ENCODE peak calls at places on chromosomes 1 and 21, in seven cellular contexts. H is right lobe of liver, G is HepG2, X is IMR-90, Z is body of pancreas, O is lower leg skin, N is A549. W is an unnamed sample.

GRCh38 chr1:26913754-26914619 is at the start of gene NR0B2:
- DNase-seq in X (no peak), N (peak; percentile 20), G (peak; percentile 100), H (peak; percentile 91), Z (peak; percentile 99), O (no peak), W (peak; percentile 89)

GRCh38 chr1:230375795-230376194 is 50.3 kb downstream of the PGBD5 start:
- DNase-seq in O (no peak), N (no peak), X (no peak), H (no peak), G (no peak), Z (peak; percentile 19), W (no peak)

GRCh38 chr1:41161851-41162250 is 80.3 kb downstream of the SCMH1 start:
- DNase-seq in Z (no peak), G (no peak), N (no peak), H (peak; percentile 9), O (no peak), X (no peak), W (peak; percentile 41)

GRCh38 chr1:68953316-68953715 is 456.4 kb upstream of the DEPDC1 start:
- DNase-seq in O (no peak), N (no peak), G (no peak), X (no peak), H (no peak), Z (no peak), W (no peak)

GRCh38 chr1:101407505-101408211 is 170.8 kb downstream of the S1PR1 start:
- DNase-seq in G (no peak), O (no peak), N (no peak), X (no peak), H (no peak), Z (no peak), W (no peak)

GRCh38 chr1:229640455-229640854 is 14.4 kb downstream of the URB2 start:
- DNase-seq in X (no peak), Z (no peak), O (peak; percentile 71), H (no peak), N (no peak), G (no peak), W (no peak)

GRCh38 chr1:2229032-2229920 is 1.2 kb downstream of the SKI start:
- DNase-seq in X (peak; percentile 69), G (no peak), N (peak; percentile 68), Z (peak; percentile 74), O (peak; percentile 93), H (peak; percentile 73), W (peak; percentile 67)

GRCh38 chr1:3564921-3565831 is 46.1 kb downstream of the MEGF6 start:
- DNase-seq in G (no peak), H (no peak), O (no peak), N (no peak), X (peak; percentile 10), Z (no peak), W (peak; percentile 86)

GRCh38 chr1:37498872-37499617 is 15.5 kb downstream of the MEAF6 start:
- DNase-seq in O (peak; percentile 8), X (peak; percentile 70), H (no peak), N (peak; percentile 66), G (no peak), Z (peak; percentile 70), W (peak; percentile 36)

GRCh38 chr1:1614204-1614953 is 921 bp upstream of the MIB2 start:
- DNase-seq in N (no peak), O (no peak), G (peak; percentile 49), X (peak; percentile 88), H (peak; percentile 47), Z (peak; percentile 76), W (peak; percentile 69)

GRCh38 chr1:3012511-3013291 is 8.6 kb upstream of the ACTRT2 start:
- DNase-seq in H (peak; percentile 46), X (no peak), Z (peak; percentile 61), N (no peak), G (peak; percentile 12), O (peak; percentile 86), W (no peak)

GRCh38 chr1:201745023-201745422 is 83.9 kb upstream of the IPO9 start:
- DNase-seq in X (peak; percentile 96), N (no peak), O (no peak), Z (no peak), H (no peak), G (no peak), W (no peak)

GRCh38 chr1:45478129-45478802 is 12.7 kb downstream of the TESK2 start:
- DNase-seq in G (no peak), Z (no peak), O (no peak), X (no peak), N (no peak), H (no peak), W (no peak)

GRCh38 chr1:54404939-54405880 is 984 bp downstream of the SSBP3 start:
- DNase-seq in N (no peak), Z (no peak), H (peak; percentile 56), X (no peak), G (no peak), O (peak; percentile 88), W (peak; percentile 30)

GRCh38 chr1:93613895-93614294 is 67.7 kb downstream of the BCAR3 start:
- DNase-seq in G (no peak), O (no peak), H (peak; percentile 56), N (no peak), X (peak; percentile 65), Z (peak; percentile 63), W (no peak)

GRCh38 chr21:38985423-38986378 is 180.0 kb downstream of the ETS2 start:
- DNase-seq in G (no peak), H (peak; percentile 41), Z (peak; percentile 57), X (peak; percentile 93), O (peak; percentile 97), N (no peak), W (peak; percentile 69)

GRCh38 chr1:62285984-62286481 is 33.2 kb downstream of the KANK4 start:
- DNase-seq in G (peak; percentile 59), N (no peak), H (no peak), O (no peak), X (no peak), Z (peak; percentile 68), W (no peak)

GRCh38 chr1:184359909-184360308 is 26.9 kb upstream of the C1orf21 start:
- DNase-seq in G (no peak), O (no peak), N (no peak), Z (no peak), H (no peak), X (no peak), W (no peak)

GRCh38 chr1:164673584-164674214 is 114.7 kb downstream of the PBX1 start:
- DNase-seq in Z (no peak), X (no peak), N (peak; percentile 61), H (no peak), O (no peak), G (peak; percentile 29), W (no peak)

GRCh38 chr1:231407049-231407448 is 15.0 kb downstream of the EGLN1 start:
- DNase-seq in N (no peak), G (no peak), O (no peak), X (no peak), H (no peak), Z (no peak), W (no peak)

GRCh38 chr1:231404318-231404717 is 17.8 kb downstream of the EGLN1 start:
- DNase-seq in X (no peak), H (no peak), G (no peak), Z (no peak), O (no peak), N (no peak), W (no peak)

GRCh38 chr1:231407537-231408396 is 14.3 kb downstream of the EGLN1 start:
- DNase-seq in X (peak; percentile 46), Z (no peak), O (no peak), G (no peak), N (peak; percentile 54), H (no peak), W (no peak)

GRCh38 chr1:231410041-231410591 is 12.0 kb downstream of the EGLN1 start:
- DNase-seq in G (no peak), O (no peak), H (no peak), N (no peak), Z (no peak), X (peak; percentile 88), W (no peak)

GRCh38 chr1:231408528-231409094 is 13.5 kb downstream of the EGLN1 start:
- DNase-seq in N (no peak), X (no peak), H (no peak), Z (no peak), G (no peak), O (no peak), W (no peak)
- H3K4me3 ChIP-seq in N (peak overlapping the region; percentile 23), X (no peak overlapping the region), H (no peak overlapping the region), Z (no peak overlapping the region), G (no peak overlapping the region), O (no peak overlapping the region), W (no peak overlapping the region)

DNA sequence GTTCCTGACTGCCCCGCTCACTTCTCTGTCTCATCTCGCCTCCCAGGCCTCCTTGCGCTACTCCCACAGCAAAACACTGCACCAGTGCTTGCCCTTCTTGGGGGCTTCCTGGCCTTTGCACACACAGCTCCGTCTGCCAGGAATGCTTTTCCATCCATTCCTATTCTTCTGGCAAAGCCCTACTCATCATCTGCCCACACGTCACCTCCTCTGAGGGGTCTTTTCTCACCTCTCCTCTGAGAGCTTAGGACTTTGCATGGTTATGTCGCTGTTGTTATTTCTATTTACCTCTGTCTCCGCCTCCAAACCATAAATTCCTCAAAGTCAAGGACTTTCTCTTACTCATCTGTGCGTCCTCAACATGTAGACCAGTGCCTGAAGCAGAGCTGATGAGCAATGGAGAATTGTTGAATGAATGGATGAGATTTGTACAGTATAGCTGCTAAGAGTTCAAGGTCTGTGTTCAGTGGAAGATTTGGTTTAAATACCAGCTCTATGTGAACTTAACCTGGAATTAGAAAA is 26.4 kb upstream of the BTG2 start:
- DNase-seq in X (no peak), Z (no peak), H (no peak), N (no peak), O (no peak), G (no peak), W (no peak)
- TF ChIP-seq POLR2A in X (no peak), Z (no peak), H (no peak), N (no peak), O (no peak), G (no peak), W (no peak)

GRCh38 chr1:161119379-161120061 is 1.6 kb downstream of the NIT1 start:
- DNase-seq in X (peak; percentile 75), H (no peak), O (no peak), N (peak; percentile 89), G (no peak), Z (peak; percentile 81), W (peak; percentile 32)
- H3K4me3 ChIP-seq in X (no peak overlapping the region), H (peak overlapping the region; percentile 99), O (no peak overlapping the region), N (peak overlapping the region; percentile 83), G (no peak overlapping the region), Z (no peak overlapping the region), W (peak overlapping the region; percentile 70)

GRCh38 chr1:156747737-156748669 is 3.5 kb downstream of the HDGF start:
- DNase-seq in X (no peak), Z (no peak), N (no peak), G (no peak), H (no peak), O (no peak), W (no peak)

GRCh38 chr1:156746716-156747631 is 4.5 kb downstream of the HDGF start:
- DNase-seq in Z (peak; percentile 96), O (peak; percentile 99), X (peak; percentile 90), H (peak; percentile 91), N (peak; percentile 95), G (peak; percentile 90), W (peak; percentile 89)

GRCh38 chr1:156749429-156750118 is 1.9 kb downstream of the HDGF start:
- DNase-seq in Z (peak; percentile 41), N (peak; percentile 21), H (peak; percentile 59), G (peak; percentile 41), X (no peak), O (no peak), W (no peak)

GRCh38 chr1:156750191-156750931 is 1.1 kb downstream of the HDGF start:
- DNase-seq in G (no peak), Z (peak; percentile 67), O (no peak), X (no peak), N (peak; percentile 22), H (peak; percentile 37), W (no peak)

GRCh38 chr1:156748670-156749428 is 2.6 kb downstream of the HDGF start:
- DNase-seq in X (peak; percentile 63), Z (peak; percentile 67), G (peak; percentile 50), N (peak; percentile 71), O (peak; percentile 93), H (peak; percentile 57), W (no peak)
- TF ChIP-seq POLR2A in X (no peak), Z (peak; percentile 76), G (peak; percentile 13), N (no peak), O (no peak), H (peak; percentile 49), W (no peak)